ENCODE peak calls at places on chromosomes 13 and 19, in six cellular contexts. One of them, this sample, is unnamed.

GRCh38 chr19:50702158-50702869 is 17.3 kb downstream of the SHANK1 start:
- DNase-seq in fibroblast of lung: no peak
- DNase-seq in tibial artery: no peak
- DNase-seq in heart right ventricle: no peak
- DNase-seq in lower lobe of right lung: no peak
- DNase-seq in sigmoid colon: no peak
- DNase-seq in this sample: no peak

GRCh38 chr19:16111909-16112752 is 442 bp downstream of the RAB8A start:
- DNase-seq in fibroblast of lung: no peak
- DNase-seq in tibial artery: no peak
- DNase-seq in heart right ventricle: no peak
- DNase-seq in lower lobe of right lung: no peak
- DNase-seq in sigmoid colon: peak
- DNase-seq in this sample: no peak

GRCh38 chr19:48772503-48772953 is 17.2 kb downstream of the FGF21 start:
- DNase-seq in fibroblast of lung: no peak
- DNase-seq in tibial artery: peak
- DNase-seq in heart right ventricle: no peak
- DNase-seq in lower lobe of right lung: no peak
- DNase-seq in sigmoid colon: no peak
- DNase-seq in this sample: no peak

GRCh38 chr13:50531917-50532899 is 311.3 kb downstream of the DLEU7 start:
- DNase-seq in fibroblast of lung: peak
- DNase-seq in tibial artery: no peak
- DNase-seq in heart right ventricle: no peak
- DNase-seq in lower lobe of right lung: no peak
- DNase-seq in sigmoid colon: no peak
- DNase-seq in this sample: no peak

GRCh38 chr13:46352810-46353209 is 34.2 kb downstream of the RUBCNL start:
- DNase-seq in fibroblast of lung: no peak
- DNase-seq in tibial artery: peak
- DNase-seq in heart right ventricle: no peak
- DNase-seq in lower lobe of right lung: peak
- DNase-seq in sigmoid colon: no peak
- DNase-seq in this sample: no peak

GRCh38 chr19:49997709-49998108 is 27.5 kb downstream of the VRK3 start:
- DNase-seq in fibroblast of lung: peak
- DNase-seq in tibial artery: no peak
- DNase-seq in heart right ventricle: no peak
- DNase-seq in lower lobe of right lung: no peak
- DNase-seq in sigmoid colon: no peak
- DNase-seq in this sample: peak

GRCh38 chr13:102347490-102347889 is 54.4 kb downstream of the FGF14 start:
- DNase-seq in fibroblast of lung: no peak
- DNase-seq in tibial artery: no peak
- DNase-seq in heart right ventricle: no peak
- DNase-seq in lower lobe of right lung: no peak
- DNase-seq in sigmoid colon: no peak
- DNase-seq in this sample: no peak

GRCh38 chr13:34826432-34826831 is 115.6 kb upstream of the NBEA start:
- DNase-seq in fibroblast of lung: no peak
- DNase-seq in tibial artery: no peak
- DNase-seq in heart right ventricle: no peak
- DNase-seq in lower lobe of right lung: no peak
- DNase-seq in sigmoid colon: no peak
- DNase-seq in this sample: no peak

GRCh38 chr19:907183-907853 is 5.7 kb downstream of the R3HDM4 start:
- DNase-seq in fibroblast of lung: no peak
- DNase-seq in tibial artery: no peak
- DNase-seq in heart right ventricle: no peak
- DNase-seq in lower lobe of right lung: peak
- DNase-seq in sigmoid colon: no peak
- DNase-seq in this sample: no peak

GRCh38 chr19:4660181-4660791 is 9.9 kb downstream of the MYDGF start:
- DNase-seq in fibroblast of lung: no peak
- DNase-seq in tibial artery: no peak
- DNase-seq in heart right ventricle: no peak
- DNase-seq in lower lobe of right lung: no peak
- DNase-seq in sigmoid colon: peak
- DNase-seq in this sample: peak

GRCh38 chr13:43786766-43787517 is at the start of gene ENOX1:
- DNase-seq in fibroblast of lung: peak
- DNase-seq in tibial artery: peak
- DNase-seq in heart right ventricle: peak
- DNase-seq in lower lobe of right lung: peak
- DNase-seq in sigmoid colon: peak
- DNase-seq in this sample: peak

GRCh38 chr13:33349996-33350826 is 64.7 kb upstream of the STARD13 start:
- DNase-seq in fibroblast of lung: peak
- DNase-seq in tibial artery: peak
- DNase-seq in heart right ventricle: peak
- DNase-seq in lower lobe of right lung: peak
- DNase-seq in sigmoid colon: peak
- DNase-seq in this sample: no peak

GRCh38 chr19:48398329-48399235 is 5.1 kb downstream of the GRIN2D start:
- DNase-seq in fibroblast of lung: peak
- DNase-seq in tibial artery: peak
- DNase-seq in heart right ventricle: peak
- DNase-seq in lower lobe of right lung: peak
- DNase-seq in sigmoid colon: peak
- DNase-seq in this sample: no peak

GRCh38 chr13:68927387-68928026 is 1180.1 kb upstream of the ATXN8OS start:
- DNase-seq in fibroblast of lung: peak
- DNase-seq in tibial artery: no peak
- DNase-seq in heart right ventricle: no peak
- DNase-seq in lower lobe of right lung: no peak
- DNase-seq in sigmoid colon: no peak
- DNase-seq in this sample: peak

GRCh38 chr19:51571599-51571998 is 516 bp downstream of the ZNF175 start:
- DNase-seq in fibroblast of lung: no peak
- DNase-seq in tibial artery: no peak
- DNase-seq in heart right ventricle: no peak
- DNase-seq in lower lobe of right lung: no peak
- DNase-seq in sigmoid colon: no peak
- DNase-seq in this sample: no peak

GRCh38 chr19:15191982-15192381 is 8.8 kb downstream of the NOTCH3 start:
- DNase-seq in fibroblast of lung: no peak
- DNase-seq in tibial artery: no peak
- DNase-seq in heart right ventricle: no peak
- DNase-seq in lower lobe of right lung: no peak
- DNase-seq in sigmoid colon: no peak
- DNase-seq in this sample: no peak

GRCh38 chr19:16033136-16033530 is 43.2 kb upstream of the TPM4 start:
- DNase-seq in fibroblast of lung: no peak
- DNase-seq in tibial artery: no peak
- DNase-seq in heart right ventricle: no peak
- DNase-seq in lower lobe of right lung: no peak
- DNase-seq in sigmoid colon: peak
- DNase-seq in this sample: no peak

GRCh38 chr13:106520205-106521004 is 15.1 kb downstream of the EFNB2 start:
- DNase-seq in fibroblast of lung: no peak
- DNase-seq in tibial artery: no peak
- DNase-seq in heart right ventricle: no peak
- DNase-seq in lower lobe of right lung: no peak
- DNase-seq in sigmoid colon: no peak
- DNase-seq in this sample: no peak

GRCh38 chr13:76016799-76017198 is 380.7 kb downstream of the LMO7 start:
- DNase-seq in fibroblast of lung: peak
- DNase-seq in tibial artery: no peak
- DNase-seq in heart right ventricle: no peak
- DNase-seq in lower lobe of right lung: peak
- DNase-seq in sigmoid colon: no peak
- DNase-seq in this sample: peak

GRCh38 chr19:48918801-48919247 is 14.7 kb upstream of the DHDH start:
- DNase-seq in fibroblast of lung: no peak
- DNase-seq in tibial artery: no peak
- DNase-seq in heart right ventricle: no peak
- DNase-seq in lower lobe of right lung: no peak
- DNase-seq in sigmoid colon: no peak
- DNase-seq in this sample: peak

GRCh38 chr13:47114030-47114429 is 217.2 kb upstream of the HTR2A start:
- DNase-seq in fibroblast of lung: peak
- DNase-seq in tibial artery: no peak
- DNase-seq in heart right ventricle: no peak
- DNase-seq in lower lobe of right lung: no peak
- DNase-seq in sigmoid colon: no peak
- DNase-seq in this sample: no peak

GRCh38 chr19:51689751-51690358 is 3.3 kb upstream of the SPACA6 start:
- DNase-seq in fibroblast of lung: peak
- DNase-seq in tibial artery: no peak
- DNase-seq in heart right ventricle: peak
- DNase-seq in lower lobe of right lung: peak
- DNase-seq in sigmoid colon: peak
- DNase-seq in this sample: peak

GRCh38 chr19:28027116-28027515 is 1185.8 kb downstream of the UQCRFS1 start:
- DNase-seq in fibroblast of lung: peak
- DNase-seq in tibial artery: no peak
- DNase-seq in heart right ventricle: no peak
- DNase-seq in lower lobe of right lung: no peak
- DNase-seq in sigmoid colon: no peak
- DNase-seq in this sample: no peak

GRCh38 chr19:3851254-3852176 is 17.3 kb downstream of the ZFR2 start:
- DNase-seq in fibroblast of lung: peak
- DNase-seq in tibial artery: no peak
- DNase-seq in heart right ventricle: no peak
- DNase-seq in lower lobe of right lung: no peak
- DNase-seq in sigmoid colon: no peak
- DNase-seq in this sample: no peak

GRCh38 chr19:40798223-40798996 is 581 bp upstream of the EGLN2 start:
- DNase-seq in fibroblast of lung: peak
- DNase-seq in tibial artery: peak
- DNase-seq in heart right ventricle: peak
- DNase-seq in lower lobe of right lung: peak
- DNase-seq in sigmoid colon: peak
- DNase-seq in this sample: peak
- TF ChIP-seq CTCF in fibroblast of lung: peak
- TF ChIP-seq CTCF in tibial artery: peak
- TF ChIP-seq CTCF in heart right ventricle: peak
- TF ChIP-seq CTCF in lower lobe of right lung: peak
- TF ChIP-seq CTCF in sigmoid colon: peak
- TF ChIP-seq CTCF in this sample: peak

GRCh38 chr13:98184796-98185195 is 7.7 kb upstream of the RNF113B start:
- DNase-seq in fibroblast of lung: peak
- DNase-seq in tibial artery: no peak
- DNase-seq in heart right ventricle: no peak
- DNase-seq in lower lobe of right lung: no peak
- DNase-seq in sigmoid colon: no peak
- DNase-seq in this sample: no peak

GRCh38 chr13:98187862-98188261 is 10.8 kb upstream of the RNF113B start:
- DNase-seq in fibroblast of lung: no peak
- DNase-seq in tibial artery: no peak
- DNase-seq in heart right ventricle: no peak
- DNase-seq in lower lobe of right lung: no peak
- DNase-seq in sigmoid colon: no peak
- DNase-seq in this sample: no peak

GRCh38 chr13:98188544-98189166 is 11.6 kb upstream of the RNF113B start:
- DNase-seq in fibroblast of lung: no peak
- DNase-seq in tibial artery: no peak
- DNase-seq in heart right ventricle: no peak
- DNase-seq in lower lobe of right lung: no peak
- DNase-seq in sigmoid colon: no peak
- DNase-seq in this sample: no peak

GRCh38 chr13:98189841-98190505 is 12.9 kb upstream of the RNF113B start:
- DNase-seq in fibroblast of lung: no peak
- DNase-seq in tibial artery: no peak
- DNase-seq in heart right ventricle: peak
- DNase-seq in lower lobe of right lung: no peak
- DNase-seq in sigmoid colon: no peak
- DNase-seq in this sample: no peak

GRCh38 chr13:98187155-98187726 is 10.2 kb upstream of the RNF113B start:
- DNase-seq in fibroblast of lung: no peak
- DNase-seq in tibial artery: no peak
- DNase-seq in heart right ventricle: no peak
- DNase-seq in lower lobe of right lung: no peak
- DNase-seq in sigmoid colon: no peak
- DNase-seq in this sample: no peak
- H3K27ac ChIP-seq in fibroblast of lung: no peak
- H3K27ac ChIP-seq in tibial artery: peak
- H3K27ac ChIP-seq in heart right ventricle: peak
- H3K27ac ChIP-seq in lower lobe of right lung: no peak
- H3K27ac ChIP-seq in sigmoid colon: peak
- H3K27ac ChIP-seq in this sample: no peak

GRCh38 chr19:53555352-53555751 is 17.4 kb downstream of the ZNF331 start:
- DNase-seq in fibroblast of lung: no peak
- DNase-seq in tibial artery: no peak
- DNase-seq in heart right ventricle: no peak
- DNase-seq in lower lobe of right lung: no peak
- DNase-seq in sigmoid colon: no peak
- DNase-seq in this sample: no peak
- H3K4me3 ChIP-seq in fibroblast of lung: peak
- H3K4me3 ChIP-seq in tibial artery: peak
- H3K4me3 ChIP-seq in heart right ventricle: no peak
- H3K4me3 ChIP-seq in lower lobe of right lung: peak
- H3K4me3 ChIP-seq in sigmoid colon: peak
- H3K4me3 ChIP-seq in this sample: no peak

GRCh38 chr19:43489979-43490599 is 14.5 kb downstream of the PHLDB3 start:
- DNase-seq in fibroblast of lung: no peak
- DNase-seq in tibial artery: no peak
- DNase-seq in heart right ventricle: no peak
- DNase-seq in lower lobe of right lung: no peak
- DNase-seq in sigmoid colon: no peak
- DNase-seq in this sample: no peak
- TF ChIP-seq CTCF in fibroblast of lung: no peak
- TF ChIP-seq CTCF in tibial artery: no peak
- TF ChIP-seq CTCF in heart right ventricle: no peak
- TF ChIP-seq CTCF in lower lobe of right lung: no peak
- TF ChIP-seq CTCF in sigmoid colon: no peak
- TF ChIP-seq CTCF in this sample: no peak